ENCODE peak calls at places on chromosomes 3 and 15, in nine cellular contexts. L, J, M, B, E, Z, V, F and A are unnamed samples.

GRCh38 chr3:38312356-38312755 is 30.3 kb downstream of the SLC22A14 start:
- DNase-seq in J (no peak), B (no peak), E (no peak), F (no peak), M (no peak), Z (no peak), L (no peak), V (no peak), A (no peak)

GRCh38 chr3:138187296-138188012 is at the start of gene ARMC8:
- DNase-seq in Z (peak), E (no peak), L (peak), M (peak), J (peak), B (peak), V (no peak), F (no peak), A (peak)

GRCh38 chr3:126197854-126198584 is 17.6 kb upstream of the ALDH1L1 start:
- DNase-seq in E (no peak), V (peak), F (peak), B (peak), L (peak), Z (no peak), J (peak), M (peak), A (peak)

GRCh38 chr3:28103871-28104270 is 137.5 kb upstream of the CMC1 start:
- DNase-seq in B (no peak), F (peak), Z (no peak), V (no peak), L (no peak), M (no peak), E (no peak), J (no peak), A (no peak)

GRCh38 chr3:15638193-15638890 is 36.8 kb downstream of the BTD start:
- DNase-seq in E (no peak), B (no peak), L (no peak), M (no peak), Z (no peak), F (peak), V (peak), J (no peak), A (no peak)

GRCh38 chr3:13301295-13301987 is 118.7 kb downstream of the NUP210 start:
- DNase-seq in L (peak), F (no peak), M (peak), E (no peak), J (no peak), B (no peak), Z (no peak), V (peak), A (no peak)

GRCh38 chr15:95843241-95843851 is 487.2 kb upstream of the NR2F2 start:
- DNase-seq in J (no peak), Z (no peak), M (peak), E (no peak), B (no peak), L (no peak), F (no peak), V (peak), A (peak)

GRCh38 chr3:179760944-179761343 is 108.1 kb downstream of the USP13 start:
- DNase-seq in E (no peak), Z (no peak), J (no peak), B (no peak), M (no peak), L (peak), F (no peak), V (peak), A (no peak)

GRCh38 chr3:15513121-15513520 is 8.4 kb downstream of the COLQ start:
- DNase-seq in F (no peak), E (no peak), M (no peak), Z (no peak), B (no peak), L (no peak), V (no peak), J (no peak), A (no peak)

GRCh38 chr15:57048930-57049550 is 130.6 kb downstream of the TCF12 start:
- DNase-seq in E (no peak), J (no peak), F (no peak), V (peak), M (no peak), L (no peak), B (no peak), Z (no peak), A (no peak)

GRCh38 chr15:94094310-94094709 is 137.1 kb upstream of the MCTP2 start:
- DNase-seq in M (no peak), L (no peak), V (no peak), E (no peak), F (no peak), Z (no peak), J (no peak), B (no peak), A (no peak)

GRCh38 chr3:188196232-188196990 is 42.5 kb downstream of the LPP start:
- DNase-seq in E (no peak), V (peak), M (no peak), L (no peak), B (no peak), J (no peak), F (no peak), Z (no peak), A (no peak)

GRCh38 chr3:183082355-183082915 is 16.9 kb downstream of the MCCC1 start:
- DNase-seq in V (no peak), Z (no peak), E (no peak), B (no peak), M (no peak), L (no peak), J (no peak), F (no peak), A (no peak)

GRCh38 chr3:170059447-170059846 is 21.7 kb downstream of the GPR160 start:
- DNase-seq in Z (no peak), F (no peak), L (no peak), V (no peak), M (no peak), B (no peak), E (no peak), J (no peak), A (no peak)

GRCh38 chr3:57060089-57060829 is at the start of gene SPATA12:
- DNase-seq in V (peak), J (no peak), E (no peak), M (peak), Z (peak), F (no peak), L (peak), B (peak), A (peak)

GRCh38 chr3:156728267-156728985 is 54.0 kb downstream of the TIPARP start:
- DNase-seq in B (no peak), F (no peak), V (no peak), L (no peak), J (no peak), Z (no peak), E (no peak), M (peak), A (no peak)

GRCh38 chr15:67035886-67036285 is 29.5 kb upstream of the SMAD3 start:
- DNase-seq in F (no peak), L (no peak), M (no peak), E (no peak), J (no peak), B (no peak), Z (no peak), V (no peak), A (no peak)

GRCh38 chr3:112813723-112814171 is 32.9 kb downstream of the CD200R1L start:
- DNase-seq in E (no peak), M (peak), V (peak), J (no peak), Z (no peak), L (no peak), B (peak), F (no peak), A (no peak)

GRCh38 chr15:67690936-67691335 is 134.4 kb upstream of the SKOR1 start:
- DNase-seq in L (no peak), J (no peak), M (peak), B (no peak), V (peak), F (no peak), Z (no peak), E (no peak), A (no peak)

GRCh38 chr15:39132071-39132470 is 448.8 kb upstream of the THBS1 start:
- DNase-seq in B (no peak), M (no peak), F (no peak), V (no peak), E (no peak), J (no peak), L (no peak), Z (no peak), A (no peak)

GRCh38 chr15:58330836-58331561 is 100.8 kb upstream of the LIPC start:
- DNase-seq in B (no peak), J (no peak), F (no peak), M (no peak), L (no peak), Z (no peak), V (no peak), E (no peak), A (no peak)